ENCODE peak calls at places on chromosome 13, in four cellular contexts. V is CD8-positive, alpha-beta memory T cell; P is testis; I is heart left ventricle. H is an unnamed sample.

GRCh38 chr13:20553309-20553708 is 13.6 kb upstream of the IFT88 start:
- DNase-seq in V (no peak), P (no peak), I (no peak), H (no peak)

GRCh38 chr13:20721454-20722357 is 18.2 kb downstream of the IL17D start:
- DNase-seq in V (no peak), P (peak; percentile 67), I (peak; percentile 49), H (peak; percentile 42)

GRCh38 chr13:107205318-107206112 is 637.6 kb upstream of the ARGLU1 start:
- DNase-seq in V (peak; percentile 36), P (peak; percentile 86), I (peak; percentile 63), H (peak; percentile 63)

GRCh38 chr13:83531022-83531421 is 351.3 kb downstream of the SLITRK1 start:
- DNase-seq in V (no peak), P (no peak), I (no peak), H (no peak)

GRCh38 chr13:95956589-95957148 is 96.5 kb downstream of the UGGT2 start:
- DNase-seq in V (no peak), P (no peak), I (no peak), H (no peak)

GRCh38 chr13:38804536-38804935 is 117.7 kb downstream of the FREM2 start:
- DNase-seq in V (no peak), P (no peak), I (no peak), H (no peak)

GRCh38 chr13:42977219-42977659 is 14.8 kb downstream of the EPSTI1 start:
- DNase-seq in V (no peak), P (no peak), I (no peak), H (no peak)

GRCh38 chr13:111668451-111668850 is 348.0 kb downstream of the TEX29 start:
- DNase-seq in V (no peak), P (no peak), I (no peak), H (peak; percentile 25)

GRCh38 chr13:27280009-27280646 is 9.5 kb downstream of the RASL11A start:
- DNase-seq in V (no peak), P (no peak), I (no peak), H (no peak)

GRCh38 chr13:71513414-71514063 is 353.5 kb downstream of the DACH1 start:
- DNase-seq in V (no peak), P (no peak), I (no peak), H (no peak)

GRCh38 chr13:35789335-35790166 is 313.1 kb upstream of the MAB21L1 start:
- DNase-seq in V (no peak), P (no peak), I (no peak), H (no peak)

GRCh38 chr13:67023088-67023893 is 206.8 kb downstream of the PCDH9 start:
- DNase-seq in V (no peak), P (no peak), I (no peak), H (peak; percentile 51)

GRCh38 chr13:48580185-48580803 is 47.4 kb upstream of the RCBTB2 start:
- DNase-seq in V (peak; percentile 62), P (peak; percentile 91), I (peak; percentile 68), H (peak; percentile 66)

GRCh38 chr13:95779522-95779921 is 102.6 kb downstream of the DNAJC3 start:
- DNase-seq in V (no peak), P (no peak), I (no peak), H (no peak)

GRCh38 chr13:112774829-112775565 is 85.2 kb downstream of the ATP11A start:
- DNase-seq in V (no peak), P (no peak), I (no peak), H (no peak)

GRCh38 chr13:21668665-21669599 is 1.9 kb upstream of the FGF9 start:
- DNase-seq in V (peak; percentile 40), P (no peak), I (peak; percentile 24), H (no peak)

GRCh38 chr13:27450921-27451461 is 627 bp upstream of the MTIF3 start:
- DNase-seq in V (peak; percentile 23), P (peak; percentile 54), I (peak; percentile 42), H (peak; percentile 38)

GRCh38 chr13:107512551-107512950 is 702.8 kb downstream of the LIG4 start:
- DNase-seq in V (no peak), P (no peak), I (no peak), H (no peak)

GRCh38 chr13:28778308-28779215 is 41.6 kb upstream of the MTUS2 start:
- DNase-seq in V (no peak), P (no peak), I (no peak), H (no peak)

GRCh38 chr13:35514166-35514565 is 37.7 kb upstream of the MAB21L1 start:
- DNase-seq in V (no peak), P (no peak), I (no peak), H (no peak)

GRCh38 chr13:100789481-100789880 is 114.9 kb upstream of the TMTC4 start:
- DNase-seq in V (no peak), P (no peak), I (no peak), H (peak; percentile 78)

GRCh38 chr13:71285700-71286099 is 581.3 kb downstream of the DACH1 start:
- DNase-seq in V (no peak), P (no peak), I (no peak), H (no peak)

GRCh38 chr13:79780240-79780639 is 299.3 kb downstream of the NDFIP2 start:
- DNase-seq in V (no peak), P (no peak), I (no peak), H (no peak)

GRCh38 chr13:59689057-59689456 is 474.7 kb downstream of the DIAPH3 start:
- DNase-seq in V (no peak), P (no peak), I (no peak), H (no peak)

GRCh38 chr13:66926200-66926850 is 303.8 kb downstream of the PCDH9 start:
- DNase-seq in V (no peak), P (no peak), I (no peak), H (no peak)

GRCh38 chr13:104597554-104598240 is 1531.5 kb upstream of the SLC10A2 start:
- DNase-seq in V (no peak), P (no peak), I (no peak), H (no peak)

GRCh38 chr13:98854448-98854847 is 102.0 kb upstream of the SLC15A1 start:
- DNase-seq in V (no peak), P (no peak), I (no peak), H (no peak)

GRCh38 chr13:84025828-84026227 is 143.6 kb upstream of the SLITRK1 start:
- DNase-seq in V (no peak), P (no peak), I (no peak), H (no peak)

GRCh38 chr13:108926848-108927247 is 297.4 kb downstream of the MYO16 start:
- DNase-seq in V (no peak), P (no peak), I (no peak), H (no peak)

GRCh38 chr13:94233401-94233800 is 246.1 kb downstream of the DCT start:
- DNase-seq in V (no peak), P (no peak), I (peak; percentile 11), H (no peak)

GRCh38 chr13:112103260-112103843 is 36.4 kb downstream of the SOX1 start:
- DNase-seq in V (no peak), P (no peak), I (no peak), H (no peak)

GRCh38 chr13:30049692-30050091 is 199.3 kb upstream of the UBL3 start:
- DNase-seq in V (no peak), P (no peak), I (no peak), H (no peak)

GRCh38 chr13:37070145-37070695 is 10.7 kb upstream of the SUPT20H start:
- DNase-seq in V (no peak), P (no peak), I (no peak), H (no peak)

GRCh38 chr13:37074703-37075102 is 15.2 kb upstream of the SUPT20H start:
- DNase-seq in V (no peak), P (no peak), I (no peak), H (no peak)

GRCh38 chr13:37070956-37071355 is 11.5 kb upstream of the SUPT20H start:
- DNase-seq in V (no peak), P (no peak), I (no peak), H (no peak)

GRCh38 chr13:37069597-37070103 is 10.2 kb upstream of the SUPT20H start:
- DNase-seq in V (no peak), P (no peak), I (no peak), H (no peak)

DNA sequence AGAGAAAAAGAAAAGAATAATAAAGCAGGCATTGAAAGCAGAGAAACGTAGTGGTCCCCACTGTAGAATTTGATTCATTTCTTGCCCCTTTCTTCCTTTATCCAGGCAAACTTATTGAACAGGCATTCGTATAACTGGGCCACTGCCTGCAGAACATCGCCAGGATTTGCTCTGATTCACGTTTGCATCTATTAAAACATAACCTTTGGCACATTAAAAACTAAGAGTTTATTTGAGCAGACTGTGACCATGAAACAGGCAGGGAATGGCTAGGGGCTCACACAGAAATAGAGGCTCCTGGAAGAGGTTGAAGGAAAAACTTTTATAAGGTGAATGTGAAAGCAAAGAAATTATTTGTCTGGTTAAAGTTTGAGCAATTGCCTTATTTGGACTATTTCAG is 12.5 kb upstream of the SUPT20H start:
- DNase-seq in V (no peak), P (no peak), I (no peak), H (no peak)
- H3K4me3 ChIP-seq in V (no peak overlapping the region), P (no peak overlapping the region), I (no peak overlapping the region), H (no peak overlapping the region)

DNA sequence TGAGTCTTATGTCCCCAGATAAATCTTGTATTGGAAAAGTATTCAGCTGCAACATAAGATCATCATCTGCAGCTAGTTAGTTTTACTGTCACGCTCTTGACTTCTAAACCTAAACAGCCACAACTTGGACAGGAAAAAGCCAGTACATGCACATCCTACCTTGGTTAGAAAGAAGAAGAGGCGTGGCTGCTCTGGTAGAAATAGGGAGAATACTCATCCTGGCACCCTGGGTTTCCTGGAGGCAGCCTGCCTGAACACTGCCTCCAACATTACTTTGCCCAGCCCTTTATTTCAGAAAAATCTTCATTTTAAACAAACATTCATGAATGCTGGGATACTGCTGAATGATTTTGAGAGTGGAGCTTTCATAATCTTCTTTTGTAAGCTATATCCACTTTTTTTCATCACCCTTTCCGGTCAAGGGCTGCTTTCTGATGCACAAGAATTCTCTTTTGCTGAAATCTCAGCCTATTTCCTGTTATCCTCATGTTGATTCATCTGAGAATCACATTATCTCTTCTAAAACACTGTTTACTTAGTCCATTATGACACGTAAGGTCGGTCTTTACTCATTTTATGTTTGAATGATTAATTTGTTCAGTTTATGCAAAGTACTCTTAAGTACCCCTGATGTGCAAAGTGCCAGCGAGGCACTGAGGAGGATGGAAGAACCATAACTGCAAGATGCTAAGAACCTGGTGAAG is 55.2 kb downstream of the STARD13 start:
- DNase-seq in V (no peak), P (no peak), I (no peak), H (no peak)
- H3K27ac ChIP-seq in V (no peak overlapping the region), P (peak overlapping the region; percentile 47), I (peak overlapping the region; percentile 65), H (peak overlapping the region; percentile 52)

DNA sequence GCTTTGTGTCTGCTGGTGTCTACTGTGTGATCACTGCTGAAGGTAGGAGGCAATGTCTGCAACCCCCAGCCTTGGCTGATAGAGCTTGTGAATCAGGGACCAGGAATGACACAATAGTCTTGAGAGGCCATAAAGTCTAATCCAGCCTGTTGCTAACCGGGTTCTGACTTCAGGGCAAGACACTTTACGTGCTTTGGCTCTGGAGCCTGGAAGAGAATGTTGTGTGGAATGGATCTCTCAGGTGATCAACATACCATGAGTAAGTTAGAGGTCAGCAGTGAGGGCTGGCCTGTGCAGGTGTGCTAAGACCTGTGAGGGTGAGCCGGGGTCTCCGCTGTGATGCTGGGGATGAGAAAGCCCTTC is 5.6 kb downstream of the COL4A2 start:
- DNase-seq in V (no peak), P (no peak), I (no peak), H (no peak)
- H3K4me1 ChIP-seq in V (no peaks in the 10 kb centered on the region), P (no peaks in the 10 kb centered on the region), I (peaks cover 61% of the 10 kb centered on the region), H (peaks cover 25% of the 10 kb centered on the region)

DNA sequence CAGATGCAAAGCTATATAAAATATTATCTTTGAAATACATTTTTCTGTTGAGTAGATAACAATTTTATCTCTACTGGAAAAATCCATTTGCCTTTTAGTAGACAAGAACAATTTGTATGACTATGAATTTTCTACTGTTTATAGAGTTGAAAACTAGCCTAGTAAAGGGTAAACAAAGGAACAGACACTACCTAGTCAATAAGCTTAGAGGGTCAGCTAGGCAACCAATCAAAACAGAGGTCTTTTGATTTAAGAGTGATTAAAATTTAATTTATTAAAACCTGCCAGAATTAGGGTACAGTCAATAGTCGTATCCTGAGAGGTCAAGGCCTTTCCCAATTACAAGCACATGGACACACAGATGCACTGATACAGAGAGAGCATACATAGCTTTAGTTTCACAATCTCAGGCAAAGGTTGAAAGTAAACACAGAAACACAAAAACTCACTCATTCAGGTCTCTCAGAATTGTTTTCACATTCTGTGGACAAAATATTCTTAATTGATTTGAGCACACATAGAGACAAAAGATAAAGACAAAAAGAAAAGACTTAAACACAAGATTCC is 24.5 kb upstream of the GPC6 start:
- DNase-seq in V (no peak), P (no peak), I (no peak), H (no peak)
- H3K4me3 ChIP-seq in V (no peak overlapping the region), P (no peak overlapping the region), I (no peak overlapping the region), H (no peak overlapping the region)

H was measured in lung.